ENCODE peak calls at places on chromosomes 5 and 9, in four cellular contexts. I is IMR-90, S is astrocyte, F is sigmoid colon. U is an unnamed sample.

GRCh38 chr5:161544350-161544765 is 2.2 kb downstream of the GABRB2 start:
- DNase-seq in I (peak), S (peak), F (no peak), U (peak)

GRCh38 chr5:133225671-133226152 is 173.9 kb downstream of the HSPA4 start:
- DNase-seq in I (peak), S (no peak), F (peak), U (no peak)

GRCh38 chr5:73786043-73786831 is 160.2 kb downstream of the ARHGEF28 start:
- DNase-seq in I (no peak), S (no peak), F (no peak), U (no peak)

GRCh38 chr9:84754896-84755295 is 85.4 kb downstream of the NTRK2 start:
- DNase-seq in I (no peak), S (peak), F (no peak), U (no peak)

GRCh38 chr9:136947955-136948510 is 3.0 kb downstream of the C8G start:
- DNase-seq in I (peak), S (no peak), F (peak), U (peak)

GRCh38 chr9:4489919-4490704 is at the start of gene SLC1A1:
- DNase-seq in I (peak), S (peak), F (peak), U (peak)

GRCh38 chr9:136273244-136273865 is 27.7 kb upstream of the QSOX2 start:
- DNase-seq in I (peak), S (no peak), F (no peak), U (no peak)

GRCh38 chr9:68672215-68672614 is 32.8 kb upstream of the PIP5K1B start:
- DNase-seq in I (no peak), S (no peak), F (no peak), U (no peak)

GRCh38 chr9:17627641-17628040 is 48.8 kb downstream of the SH3GL2 start:
- DNase-seq in I (peak), S (peak), F (no peak), U (no peak)

GRCh38 chr9:123662057-123662776 is 267.7 kb downstream of the DENND1A start:
- DNase-seq in I (no peak), S (no peak), F (no peak), U (no peak)

GRCh38 chr9:108397286-108397685 is 458.5 kb downstream of the ACTL7B start:
- DNase-seq in I (no peak), S (no peak), F (no peak), U (no peak)

GRCh38 chr9:130184983-130185382 is 12.8 kb downstream of the NCS1 start:
- DNase-seq in I (no peak), S (no peak), F (no peak), U (no peak)

GRCh38 chr5:67802766-67803165 is 412.8 kb upstream of the PIK3R1 start:
- DNase-seq in I (no peak), S (no peak), F (no peak), U (no peak)

GRCh38 chr5:135242021-135242480 is 157.0 kb downstream of the MACROH2A1 start:
- DNase-seq in I (peak), S (peak), F (peak), U (peak)

GRCh38 chr9:72315510-72316287 is 49.3 kb downstream of the ZFAND5 start:
- DNase-seq in I (peak), S (peak), F (peak), U (no peak)

GRCh38 chr9:72309366-72310133 is 55.5 kb downstream of the ZFAND5 start:
- DNase-seq in I (no peak), S (no peak), F (no peak), U (no peak)

GRCh38 chr9:72312563-72312962 is 52.4 kb downstream of the ZFAND5 start:
- DNase-seq in I (no peak), S (no peak), F (no peak), U (no peak)

GRCh38 chr9:72315089-72315509 is 49.9 kb downstream of the ZFAND5 start:
- DNase-seq in I (peak), S (peak), F (peak), U (no peak)

DNA sequence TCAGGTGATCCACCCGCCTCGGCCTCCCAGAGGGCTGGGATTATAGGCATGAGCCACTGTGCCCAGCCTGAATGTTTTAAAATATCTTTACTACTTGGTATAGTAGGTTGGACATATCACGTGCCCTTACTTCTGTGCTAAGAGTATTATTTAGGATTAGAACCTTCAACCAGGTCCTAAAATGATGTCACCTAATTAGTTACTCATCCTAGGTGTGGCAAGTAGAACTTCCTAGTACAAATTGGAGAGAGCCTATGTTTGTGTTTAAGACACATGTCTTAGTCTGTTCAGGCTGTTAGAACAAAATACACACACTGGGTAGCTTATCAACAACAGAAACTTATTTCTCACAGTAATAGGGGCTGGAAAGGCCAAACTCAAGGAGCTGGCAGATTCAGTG is 51.5 kb downstream of the ZFAND5 start:
- DNase-seq in I (no peak), S (no peak), F (no peak), U (no peak)
- H3K27ac ChIP-seq in I (no peak), S (no peak), F (peak), U (no peak)

GRCh38 chr9:126612813-126613641 is 701 bp upstream of the LMX1B start:
- DNase-seq in I (no peak), S (no peak), F (peak), U (peak)
- H3K4me3 ChIP-seq in I (no peak), S (no peak), F (peak), U (no peak)

DNA sequence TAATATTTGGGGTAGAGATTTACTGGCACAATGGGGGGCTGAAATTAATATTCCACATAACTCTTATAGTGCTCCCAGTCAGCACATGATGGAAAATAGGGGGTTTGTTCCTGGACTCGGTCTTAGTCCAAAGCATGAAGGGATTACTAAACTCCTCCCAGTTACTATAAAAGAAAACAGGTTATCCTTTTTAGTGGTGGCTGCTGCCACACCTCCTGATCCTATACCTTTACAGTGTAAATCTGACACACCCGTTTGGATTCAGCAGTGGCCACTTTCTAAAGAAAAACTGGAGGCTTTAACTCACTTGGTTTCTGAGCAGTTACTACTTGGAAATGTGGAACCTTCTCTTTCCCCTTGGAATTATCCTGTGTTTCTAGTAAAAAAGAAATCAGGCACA is 572.9 kb upstream of the PTGER4 start:
- DNase-seq in I (no peak), S (no peak), F (no peak), U (no peak)
- H3K27ac ChIP-seq in I (no peak), S (no peak), F (no peak), U (no peak)

GRCh38 chr5:11384441-11385250 is 519.6 kb downstream of the CTNND2 start:
- DNase-seq in I (no peak), S (no peak), F (peak), U (peak)

GRCh38 chr5:11383506-11384095 is 520.6 kb downstream of the CTNND2 start:
- DNase-seq in I (no peak), S (no peak), F (no peak), U (peak)

GRCh38 chr5:11387382-11387781 is 516.9 kb downstream of the CTNND2 start:
- DNase-seq in I (no peak), S (no peak), F (no peak), U (no peak)

GRCh38 chr5:11385901-11386293 is 518.3 kb downstream of the CTNND2 start:
- DNase-seq in I (no peak), S (no peak), F (no peak), U (peak)

DNA sequence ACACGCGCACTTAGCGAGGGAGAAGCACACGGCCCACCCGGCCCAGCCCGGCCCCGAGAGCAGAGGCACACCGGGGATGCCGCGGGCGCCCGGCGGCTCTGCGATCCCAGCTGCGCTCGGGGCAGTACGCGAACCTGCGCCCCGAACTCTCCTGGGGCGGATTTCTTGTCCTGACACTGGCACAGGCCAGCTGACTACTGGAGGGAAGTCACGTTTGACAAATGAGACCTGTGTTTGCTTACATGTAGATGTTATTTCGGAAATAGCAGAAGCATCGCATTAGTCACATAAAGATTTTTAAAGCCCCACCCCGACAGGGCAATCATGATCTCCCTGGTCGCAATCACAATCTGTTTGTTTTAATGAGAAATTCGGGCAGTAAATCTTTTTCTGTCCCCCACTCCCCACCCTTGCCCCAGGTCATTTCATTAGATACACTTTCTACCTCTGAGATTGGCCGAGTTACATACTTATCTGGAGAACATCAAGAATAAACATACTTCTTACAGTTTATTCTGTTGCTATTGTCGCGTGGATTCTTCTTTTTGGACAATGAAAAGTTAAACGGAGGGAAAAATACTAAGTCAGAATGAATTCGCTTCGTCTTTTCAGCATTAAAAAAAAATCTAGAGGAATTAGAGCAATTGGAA is 518.9 kb downstream of the CTNND2 start:
- DNase-seq in I (no peak), S (peak), F (no peak), U (peak)
- H3K4me3 ChIP-seq in I (no peak), S (peak), F (no peak), U (no peak)

GRCh38 chr5:14444988-14445387 is 136.6 kb upstream of the OTULINL start:
- DNase-seq in I (peak), S (no peak), F (no peak), U (no peak)

GRCh38 chr5:14445581-14446290 is 135.9 kb upstream of the OTULINL start:
- DNase-seq in I (no peak), S (peak), F (peak), U (no peak)

GRCh38 chr5:14450055-14450524 is 131.5 kb upstream of the OTULINL start:
- DNase-seq in I (peak), S (peak), F (peak), U (no peak)

GRCh38 chr5:14449052-14449661 is 132.4 kb upstream of the OTULINL start:
- DNase-seq in I (peak), S (peak), F (no peak), U (peak)

DNA sequence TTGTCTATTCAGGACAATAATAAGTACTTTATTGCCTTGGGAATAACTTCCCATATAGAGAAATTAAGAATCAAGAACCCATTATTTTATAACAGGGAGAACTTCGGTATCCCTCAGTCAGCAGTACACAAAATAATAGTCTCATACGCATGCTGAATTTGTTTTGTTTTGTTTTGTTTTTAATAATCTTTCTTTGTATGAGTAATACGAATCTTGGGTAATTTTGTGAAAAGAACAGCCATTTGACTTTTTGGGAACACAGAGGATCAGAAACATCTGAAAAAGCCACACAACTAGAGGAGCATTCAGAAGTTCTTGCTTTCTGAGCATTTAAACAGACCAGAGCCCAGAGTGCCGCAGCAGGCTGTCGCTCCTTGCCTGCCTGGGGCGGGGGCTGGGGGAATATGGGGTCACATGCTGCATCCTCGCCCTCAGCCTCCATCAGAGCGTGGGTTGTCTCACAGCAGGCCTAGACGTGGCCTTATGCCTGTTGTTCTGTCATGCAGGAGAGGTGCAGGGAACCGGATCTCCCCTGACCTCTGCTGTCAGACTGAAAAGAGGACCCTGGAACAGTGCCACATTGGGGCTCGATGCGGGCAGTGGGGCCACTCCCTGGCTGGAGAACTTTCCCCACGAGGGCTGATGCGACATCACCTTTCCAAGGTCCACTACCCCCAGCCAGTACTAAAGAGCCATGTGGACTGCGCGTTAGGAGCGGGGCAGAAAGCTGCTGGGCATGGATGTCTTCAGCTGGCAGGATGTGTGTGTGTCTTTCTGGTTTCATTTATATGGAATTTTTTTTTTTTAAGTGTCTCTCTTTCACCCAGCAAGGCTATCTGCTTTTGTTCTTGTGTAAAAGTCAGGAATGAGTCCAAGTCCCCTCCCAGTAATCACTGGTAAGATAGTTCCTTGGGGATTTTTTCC is 133.4 kb upstream of the OTULINL start:
- DNase-seq in I (no peak), S (peak), F (no peak), U (no peak)
- H3K27ac ChIP-seq in I (peak), S (peak), F (peak), U (peak)

GRCh38 chr5:66041612-66042011 is 102.5 kb upstream of the SREK1 start:
- DNase-seq in I (peak), S (no peak), F (no peak), U (no peak)

GRCh38 chr5:66039701-66040100 is 104.4 kb upstream of the SREK1 start:
- DNase-seq in I (no peak), S (no peak), F (no peak), U (no peak)
- H3K4me3 ChIP-seq in I (no peak), S (no peak), F (no peak), U (no peak)

DNA sequence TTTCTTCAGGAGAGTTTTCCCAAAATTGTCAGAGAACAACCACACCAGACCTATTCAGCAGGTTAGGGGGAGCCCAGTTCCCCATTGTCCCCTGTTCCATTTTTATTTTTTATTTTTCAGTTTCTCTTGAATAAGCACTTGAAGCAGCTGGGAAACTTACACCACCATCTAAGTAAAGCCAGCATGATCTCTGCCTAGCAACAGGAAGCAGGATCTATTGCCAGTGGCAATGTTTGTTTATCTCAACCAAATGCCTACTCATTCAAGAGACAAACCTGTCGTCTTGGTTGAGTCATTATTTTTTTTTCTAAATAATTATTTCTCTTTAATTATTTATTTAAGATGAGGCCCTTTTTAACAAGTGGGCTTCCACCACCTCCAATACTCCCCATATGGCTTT is 379.3 kb downstream of the PLK2 start:
- DNase-seq in I (peak), S (peak), F (no peak), U (no peak)
- H3K27ac ChIP-seq in I (no peak), S (no peak), F (no peak), U (no peak)

U was measured in osteoblast.